ENCODE peak calls at places on chromosomes 2 and 18, in five cellular contexts. Q is CD4-positive, alpha-beta T cell; T is CD8-positive, alpha-beta T cell; G is neural crest cell; U is heart right ventricle. I is an unnamed sample.
A peak's percentile ranks its signal among the peaks of the same experiment; 100 is the strongest.

GRCh38 chr18:55981712-55982475 is 393.9 kb upstream of the TCF4 start:
- DNase-seq in Q (no peak), T (no peak), U (no peak), G (no peak), I (no peak)

GRCh38 chr2:174835797-174836255 is 71.6 kb upstream of the CHRNA1 start:
- DNase-seq in Q (no peak), T (no peak), U (no peak), G (no peak), I (no peak)

GRCh38 chr2:218026676-218027425 is 24.1 kb upstream of the TNS1 start:
- DNase-seq in Q (no peak), G (no peak), T (no peak), U (no peak), I (no peak)

GRCh38 chr2:634041-634440 is 43.2 kb downstream of the TMEM18 start:
- DNase-seq in U (no peak), T (no peak), Q (no peak), G (no peak), I (no peak)

GRCh38 chr2:40955635-40956034 is 503.7 kb upstream of the SLC8A1 start:
- DNase-seq in U (no peak), Q (no peak), G (no peak), T (no peak), I (no peak)

GRCh38 chr2:26456701-26457224 is 21.2 kb downstream of the OTOF start:
- DNase-seq in T (no peak), Q (no peak), U (no peak), G (no peak), I (peak; percentile 19)

GRCh38 chr2:120454993-120455789 is 109.3 kb downstream of the INHBB start:
- DNase-seq in G (no peak), Q (no peak), U (no peak), T (no peak), I (no peak)

GRCh38 chr2:239625913-239626734 is 225.3 kb upstream of the HDAC4 start:
- DNase-seq in U (no peak), T (no peak), G (no peak), Q (no peak), I (no peak)

GRCh38 chr2:215903208-215903607 is 110.1 kb downstream of the MREG start:
- DNase-seq in U (no peak), T (no peak), Q (no peak), G (no peak), I (no peak)

GRCh38 chr18:22370414-22370813 is 47.3 kb downstream of the CTAGE1 start:
- DNase-seq in T (no peak), G (no peak), Q (no peak), U (no peak), I (no peak)

GRCh38 chr2:73071452-73072399 is at the start of gene SFXN5:
- DNase-seq in G (peak; percentile 92), T (peak; percentile 82), U (peak; percentile 96), Q (peak; percentile 83), I (peak; percentile 78)

GRCh38 chr2:7625392-7626138 is 708.4 kb downstream of the RNF144A start:
- DNase-seq in G (no peak), U (no peak), T (no peak), Q (no peak), I (no peak)

GRCh38 chr2:70898363-70899240 is 37.1 kb upstream of the ATP6V1B1 start:
- DNase-seq in G (no peak), U (no peak), Q (no peak), T (no peak), I (no peak)

GRCh38 chr2:179702912-179703311 is 158.5 kb downstream of the ZNF385B start:
- DNase-seq in G (no peak), T (no peak), Q (no peak), U (no peak), I (no peak)

GRCh38 chr2:56589820-56590219 is 406.0 kb downstream of the CCDC85A start:
- DNase-seq in G (no peak), Q (no peak), T (no peak), U (no peak), I (no peak)

GRCh38 chr2:178997067-178997466 is 52.9 kb downstream of the CCDC141 start:
- DNase-seq in U (no peak), G (no peak), T (no peak), Q (no peak), I (no peak)

GRCh38 chr2:218569038-218569431 is 396 bp downstream of the CNOT9 start:
- DNase-seq in T (peak; percentile 35), G (no peak), Q (peak; percentile 14), U (peak; percentile 29), I (peak; percentile 32)

GRCh38 chr18:58887613-58887963 is 22.9 kb downstream of the ZNF532 start:
- DNase-seq in Q (no peak), G (no peak), U (peak; percentile 72), T (no peak), I (peak; percentile 81)

GRCh38 chr2:152200562-152201465 is 25.3 kb upstream of the STAM2 start:
- DNase-seq in G (no peak), T (no peak), U (peak; percentile 78), Q (no peak), I (no peak)

GRCh38 chr2:100822587-100823248 is 2.8 kb downstream of the NPAS2 start:
- DNase-seq in T (no peak), G (no peak), Q (no peak), U (no peak), I (no peak)

GRCh38 chr18:24326211-24326610 is 71.4 kb downstream of the OSBPL1A start:
- DNase-seq in G (no peak), T (no peak), Q (no peak), U (no peak), I (no peak)

GRCh38 chr2:152508446-152508845 is 173.5 kb downstream of the FMNL2 start:
- DNase-seq in T (no peak), U (no peak), G (no peak), Q (no peak), I (no peak)

GRCh38 chr2:115427436-115427835 is 985.0 kb downstream of the DPP10 start:
- DNase-seq in U (no peak), G (no peak), T (no peak), Q (no peak), I (no peak)

GRCh38 chr2:74107071-74107470 is 40.6 kb downstream of the BOLA3 start:
- DNase-seq in Q (no peak), T (no peak), U (no peak), G (no peak), I (no peak)

GRCh38 chr2:171409436-171409971 is 24.3 kb downstream of the METTL8 start:
- DNase-seq in G (no peak), Q (no peak), U (no peak), T (no peak), I (no peak)

GRCh38 chr18:59484796-59485328 is 125.8 kb upstream of the LMAN1 start:
- DNase-seq in T (no peak), U (no peak), G (no peak), Q (no peak), I (no peak)

GRCh38 chr2:221415789-221416188 is 156.3 kb downstream of the EPHA4 start:
- DNase-seq in U (no peak), T (no peak), G (no peak), Q (no peak), I (no peak)

GRCh38 chr2:151260492-151261239 is 997 bp downstream of the RBM43 start:
- DNase-seq in Q (no peak), T (no peak), U (no peak), G (no peak), I (no peak)

GRCh38 chr2:189927823-189928222 is 134.7 kb downstream of the MSTN start:
- DNase-seq in U (no peak), G (no peak), Q (no peak), T (no peak), I (no peak)

GRCh38 chr2:108278631-108279030 is 10.1 kb upstream of the SULT1C2 start:
- DNase-seq in T (no peak), U (no peak), G (no peak), Q (no peak), I (no peak)

GRCh38 chr18:30359521-30359920 is 683.0 kb downstream of the DSC3 start:
- DNase-seq in G (no peak), T (no peak), U (no peak), Q (no peak), I (no peak)

GRCh38 chr2:37590119-37590571 is 81.3 kb downstream of the CDC42EP3 start:
- DNase-seq in T (no peak), U (no peak), G (no peak), Q (no peak), I (no peak)

GRCh38 chr2:120874876-120875275 is 139.2 kb downstream of the GLI2 start:
- DNase-seq in T (no peak), Q (no peak), G (no peak), U (no peak), I (no peak)

GRCh38 chr2:228377533-228377932 is 196.0 kb upstream of the SPHKAP start:
- DNase-seq in T (no peak), U (no peak), G (no peak), Q (no peak), I (no peak)